ENCODE peak calls at places on chromosomes 7 and 10, in five cellular contexts. W is left kidney; V is CD8-positive, alpha-beta memory T cell; S is IMR-90; B is right lobe of liver. U is an unnamed sample.

GRCh38 chr10:114995468-114995867 is 57.5 kb downstream of the TRUB1 start:
- DNase-seq in B (no peak), W (no peak), V (no peak), S (peak), U (peak)

GRCh38 chr10:125096371-125096770 is 64.0 kb downstream of the CTBP2 start:
- DNase-seq in W (no peak), V (no peak), S (no peak), B (no peak), U (no peak)

GRCh38 chr7:67359900-67360299 is 363.3 kb downstream of the TYW1 start:
- DNase-seq in B (no peak), V (no peak), W (no peak), S (no peak), U (no peak)

GRCh38 chr7:16035392-16035791 is 348.9 kb upstream of the MEOX2 start:
- DNase-seq in S (no peak), V (no peak), W (no peak), B (no peak), U (no peak)

GRCh38 chr7:74709880-74710671 is 52.6 kb downstream of the GTF2I start:
- DNase-seq in S (peak), B (no peak), V (no peak), W (no peak), U (no peak)

GRCh38 chr10:61973923-61974322 is 72.4 kb downstream of the ARID5B start:
- DNase-seq in S (no peak), B (no peak), W (no peak), V (no peak), U (no peak)

GRCh38 chr7:51315393-51316261 is 982 bp downstream of the COBL start:
- DNase-seq in B (peak), S (no peak), W (peak), V (no peak), U (peak)

GRCh38 chr10:19819419-19820033 is 3.3 kb downstream of the PLXDC2 start:
- DNase-seq in S (peak), V (no peak), B (no peak), W (peak), U (peak)

GRCh38 chr10:91632671-91633550 is at the start of gene PPP1R3C:
- DNase-seq in V (peak), B (peak), W (peak), S (peak), U (peak)

GRCh38 chr7:69025249-69025648 is 573.0 kb upstream of the AUTS2 start:
- DNase-seq in W (no peak), V (no peak), B (no peak), S (no peak), U (no peak)

GRCh38 chr7:25887266-25887665 is 264.7 kb upstream of the NFE2L3 start:
- DNase-seq in V (no peak), S (no peak), B (no peak), W (no peak), U (no peak)

GRCh38 chr7:149731207-149731955 is 42.0 kb downstream of the ZNF467 start:
- DNase-seq in W (no peak), S (no peak), V (no peak), B (no peak), U (no peak)

GRCh38 chr10:70234668-70235447 is 1.6 kb upstream of the PPA1 start:
- DNase-seq in B (no peak), V (no peak), W (peak), S (peak), U (peak)

GRCh38 chr10:123389520-123389919 is 235.3 kb downstream of the BUB3 start:
- DNase-seq in S (no peak), V (no peak), W (no peak), B (no peak), U (no peak)

GRCh38 chr7:15130666-15131541 is 228.4 kb upstream of the DGKB start:
- DNase-seq in B (no peak), V (no peak), W (no peak), S (peak), U (peak)

GRCh38 chr10:132078746-132079345 is 13.1 kb downstream of the JAKMIP3 start:
- DNase-seq in S (no peak), V (no peak), W (no peak), B (peak), U (no peak)

GRCh38 chr7:81956520-81956919 is 186.7 kb upstream of the HGF start:
- DNase-seq in W (peak), B (no peak), V (no peak), S (peak), U (peak)

GRCh38 chr7:84247591-84247990 is 53.0 kb upstream of the SEMA3A start:
- DNase-seq in S (peak), W (no peak), B (no peak), V (no peak), U (peak)

GRCh38 chr10:104299031-104299904 is 30.3 kb downstream of the GSTO2 start:
- DNase-seq in B (no peak), S (peak), V (no peak), W (no peak), U (no peak)

GRCh38 chr10:27720529-27720928 is 25.1 kb downstream of the MKX start:
- DNase-seq in V (no peak), S (no peak), B (no peak), W (no peak), U (no peak)

U was measured in adipocyte.